ENCODE peak calls at places on chromosomes 13 and 19, in seven cellular contexts. Q, K, S, O, P, G and B are unnamed samples. For H3K4me1, the result is how much of the 10 kb centered on the place peaks cover.

GRCh38 chr19:21396893-21397572 is at the start of gene ZNF493:
- DNase-seq in O (peak), G (peak), K (peak), P (peak), Q (peak), S (peak), B (peak)

GRCh38 chr19:4425531-4425930 is 23.1 kb downstream of the CHAF1A start:
- DNase-seq in O (no peak), K (no peak), G (no peak), S (no peak), P (no peak), Q (no peak), B (no peak)

GRCh38 chr13:102040812-102041211 is 361.0 kb downstream of the FGF14 start:
- DNase-seq in O (no peak), S (no peak), Q (no peak), P (no peak), K (no peak), G (no peak), B (no peak)

GRCh38 chr13:24053505-24054251 is 106.8 kb upstream of the SPATA13 start:
- DNase-seq in S (no peak), P (no peak), O (no peak), G (no peak), K (peak), Q (peak), B (peak)

GRCh38 chr13:81874681-81875661 is 1534.0 kb upstream of the SPRY2 start:
- DNase-seq in G (no peak), Q (no peak), O (no peak), P (no peak), S (no peak), K (no peak), B (no peak)

GRCh38 chr19:49149652-49150105 is 5.5 kb downstream of the HRC start:
- DNase-seq in O (no peak), P (peak), G (no peak), S (peak), K (peak), Q (no peak), B (peak)

GRCh38 chr19:45800009-45800553 is 7.4 kb upstream of the DMWD start:
- DNase-seq in Q (no peak), G (no peak), P (no peak), O (no peak), S (no peak), K (no peak), B (no peak)

GRCh38 chr13:51781246-51782022 is 22.5 kb downstream of the DHRS12 start:
- DNase-seq in Q (no peak), K (peak), S (no peak), G (no peak), P (no peak), O (no peak), B (no peak)

GRCh38 chr19:34431681-34432402 is 3.7 kb downstream of the UBA2 start:
- DNase-seq in G (no peak), P (no peak), O (no peak), K (no peak), S (no peak), Q (no peak), B (no peak)

GRCh38 chr19:1262687-1263123 is 6.4 kb upstream of the CIRBP start:
- DNase-seq in S (peak), Q (no peak), G (no peak), P (no peak), K (no peak), O (no peak), B (peak)

GRCh38 chr19:35349614-35350521 is 2.2 kb downstream of the FFAR1 start:
- DNase-seq in G (peak), S (no peak), K (no peak), P (no peak), Q (no peak), O (no peak), B (no peak)

GRCh38 chr13:42418184-42418583 is 146.2 kb downstream of the AKAP11 start:
- DNase-seq in S (no peak), Q (no peak), K (no peak), O (no peak), P (no peak), G (no peak), B (no peak)

GRCh38 chr13:36736119-36736726 is 62.4 kb downstream of the SERTM1 start:
- DNase-seq in O (no peak), K (peak), G (no peak), Q (no peak), S (peak), P (no peak), B (peak)

GRCh38 chr19:48169585-48169973 is 565 bp downstream of the LIG1 start:
- DNase-seq in P (peak), S (peak), G (peak), K (peak), O (peak), Q (peak), B (peak)

GRCh38 chr13:51675385-51675784 is 91.1 kb downstream of the WDFY2 start:
- DNase-seq in O (no peak), Q (no peak), K (no peak), S (no peak), P (no peak), G (no peak), B (no peak)

GRCh38 chr19:2495130-2495641 is 19.3 kb downstream of the GADD45B start:
- DNase-seq in G (peak), P (peak), S (peak), Q (peak), K (no peak), O (peak), B (peak)

GRCh38 chr13:76812206-76812882 is 73.9 kb downstream of the KCTD12 start:
- DNase-seq in K (no peak), Q (no peak), G (no peak), P (peak), S (peak), O (no peak), B (no peak)

GRCh38 chr13:42272776-42273175 is 824 bp downstream of the AKAP11 start:
- DNase-seq in P (no peak), S (no peak), Q (no peak), O (no peak), G (no peak), K (no peak), B (no peak)

GRCh38 chr19:6564393-6564792 is 26.6 kb downstream of the CD70 start:
- DNase-seq in S (no peak), Q (no peak), O (no peak), K (no peak), P (no peak), G (no peak), B (no peak)

GRCh38 chr13:27168870-27169525 is 2.6 kb downstream of the USP12 start:
- DNase-seq in K (no peak), P (no peak), Q (no peak), O (no peak), G (no peak), S (no peak), B (no peak)

GRCh38 chr13:32153056-32153455 is 121.5 kb downstream of the FRY start:
- DNase-seq in P (no peak), G (no peak), S (no peak), K (no peak), O (no peak), Q (no peak), B (no peak)

GRCh38 chr19:5141926-5142724 is 173.2 kb downstream of the KDM4B start:
- DNase-seq in G (no peak), K (no peak), P (no peak), S (peak), Q (no peak), O (no peak), B (no peak)

GRCh38 chr13:113947321-113948033 is 26.4 kb downstream of the C13orf46 start:
- DNase-seq in G (no peak), O (peak), P (peak), Q (no peak), K (peak), S (peak), B (peak)

GRCh38 chr13:48511621-48512232 is 21.2 kb downstream of the RCBTB2 start:
- DNase-seq in G (no peak), P (no peak), S (no peak), Q (no peak), K (no peak), O (no peak), B (no peak)

GRCh38 chr19:2101417-2102335 is 5.0 kb downstream of the IZUMO4 start:
- DNase-seq in Q (no peak), S (no peak), G (no peak), O (no peak), P (no peak), K (no peak), B (no peak)

GRCh38 chr19:28297036-28297435 is 915.9 kb downstream of the UQCRFS1 start:
- DNase-seq in G (no peak), Q (no peak), K (no peak), S (no peak), O (no peak), P (no peak), B (no peak)

GRCh38 chr13:20908714-20909497 is 6.4 kb upstream of the XPO4 start:
- DNase-seq in O (no peak), Q (no peak), P (no peak), K (no peak), G (no peak), S (no peak), B (no peak)

GRCh38 chr13:33452873-33453558 is 167.5 kb upstream of the STARD13 start:
- DNase-seq in O (no peak), K (no peak), Q (no peak), S (no peak), P (no peak), G (no peak), B (peak)

GRCh38 chr13:91020635-91021034 is 326.9 kb upstream of the MIR17HG start:
- DNase-seq in K (no peak), S (no peak), O (no peak), Q (no peak), P (no peak), G (no peak), B (no peak)

GRCh38 chr13:89746554-89746953 is 1600.9 kb upstream of the MIR17HG start:
- DNase-seq in K (no peak), G (no peak), Q (no peak), O (no peak), P (no peak), S (no peak), B (no peak)

GRCh38 chr19:1063909-1064660 is 2.9 kb upstream of the ARHGAP45 start:
- DNase-seq in K (no peak), G (no peak), O (no peak), S (peak), Q (no peak), P (no peak), B (no peak)

GRCh38 chr13:59358014-59358413 is 805.7 kb downstream of the DIAPH3 start:
- DNase-seq in S (no peak), G (no peak), K (no peak), P (no peak), O (no peak), Q (no peak), B (no peak)

GRCh38 chr19:4971424-4971793 is 2.5 kb downstream of the KDM4B start:
- DNase-seq in P (peak), S (no peak), Q (no peak), G (peak), O (no peak), K (no peak), B (no peak)

GRCh38 chr19:58477130-58477529 is 978 bp downstream of the ZNF446 start:
- DNase-seq in Q (no peak), S (no peak), O (no peak), G (no peak), P (no peak), K (no peak), B (no peak)

GRCh38 chr19:18919086-18919894 is at the start of the genes COPE and DDX49:
- DNase-seq in S (peak), P (peak), G (peak), Q (peak), O (peak), K (peak), B (peak)
- H3K27ac ChIP-seq in S (peak), P (peak), G (peak), Q (peak), O (peak), K (peak), B (peak)

GRCh38 chr19:13087795-13088537 is 14.7 kb downstream of the LYL1 start:
- DNase-seq in S (no peak), P (no peak), G (no peak), K (no peak), O (no peak), Q (no peak), B (no peak)

GRCh38 chr19:13089857-13090507 is 12.7 kb downstream of the LYL1 start:
- DNase-seq in P (no peak), Q (no peak), O (no peak), G (no peak), K (no peak), S (no peak), B (no peak)

GRCh38 chr19:13087295-13087694 is 15.4 kb downstream of the LYL1 start:
- DNase-seq in P (no peak), S (no peak), G (no peak), K (no peak), Q (no peak), O (no peak), B (no peak)

GRCh38 chr19:13090511-13091231 is 12.0 kb downstream of the LYL1 start:
- DNase-seq in O (no peak), G (no peak), K (no peak), Q (no peak), P (no peak), S (no peak), B (no peak)

DNA sequence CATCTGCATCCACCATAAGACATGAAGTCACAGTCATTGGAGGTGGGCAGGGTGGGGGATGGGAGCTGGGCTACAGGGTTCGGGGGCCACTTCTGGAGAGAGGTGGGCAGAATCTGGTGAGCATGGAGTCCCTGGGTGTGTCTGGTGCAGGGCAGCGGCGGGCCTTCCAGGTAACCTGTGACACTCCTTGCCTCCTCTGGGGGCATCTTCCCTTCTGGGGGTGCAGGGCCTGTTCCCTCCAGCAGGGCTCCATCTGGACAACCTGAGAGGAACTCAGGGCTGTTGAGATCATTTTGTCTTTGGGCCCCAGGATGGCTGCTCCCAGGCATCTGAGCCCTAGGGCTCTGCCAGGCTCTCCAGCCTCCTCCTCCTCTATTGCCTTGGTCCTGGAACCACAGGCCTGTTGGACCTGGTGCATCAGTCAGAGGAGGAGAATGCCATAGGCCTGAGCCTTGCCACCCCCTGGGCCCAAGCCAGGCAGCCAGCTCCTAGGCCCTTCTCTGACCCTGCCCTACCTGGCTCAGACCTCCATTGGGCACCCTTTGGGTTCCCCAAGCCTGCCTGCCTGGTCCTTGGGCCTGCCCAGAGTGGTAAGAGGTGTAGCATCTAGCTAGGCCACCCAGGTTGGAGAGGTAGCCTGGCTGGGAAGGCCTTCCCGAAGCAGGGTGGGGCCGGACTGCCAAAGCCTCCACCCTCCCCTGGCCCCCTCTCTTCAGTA is 13.4 kb downstream of the LYL1 start:
- DNase-seq in O (no peak), S (no peak), P (no peak), G (no peak), Q (no peak), K (no peak), B (no peak)
- H3K4me1 ChIP-seq in O (under half), S (under half), P (half or more), G (under half), Q (under half), K (under half), B (under half)

DNA sequence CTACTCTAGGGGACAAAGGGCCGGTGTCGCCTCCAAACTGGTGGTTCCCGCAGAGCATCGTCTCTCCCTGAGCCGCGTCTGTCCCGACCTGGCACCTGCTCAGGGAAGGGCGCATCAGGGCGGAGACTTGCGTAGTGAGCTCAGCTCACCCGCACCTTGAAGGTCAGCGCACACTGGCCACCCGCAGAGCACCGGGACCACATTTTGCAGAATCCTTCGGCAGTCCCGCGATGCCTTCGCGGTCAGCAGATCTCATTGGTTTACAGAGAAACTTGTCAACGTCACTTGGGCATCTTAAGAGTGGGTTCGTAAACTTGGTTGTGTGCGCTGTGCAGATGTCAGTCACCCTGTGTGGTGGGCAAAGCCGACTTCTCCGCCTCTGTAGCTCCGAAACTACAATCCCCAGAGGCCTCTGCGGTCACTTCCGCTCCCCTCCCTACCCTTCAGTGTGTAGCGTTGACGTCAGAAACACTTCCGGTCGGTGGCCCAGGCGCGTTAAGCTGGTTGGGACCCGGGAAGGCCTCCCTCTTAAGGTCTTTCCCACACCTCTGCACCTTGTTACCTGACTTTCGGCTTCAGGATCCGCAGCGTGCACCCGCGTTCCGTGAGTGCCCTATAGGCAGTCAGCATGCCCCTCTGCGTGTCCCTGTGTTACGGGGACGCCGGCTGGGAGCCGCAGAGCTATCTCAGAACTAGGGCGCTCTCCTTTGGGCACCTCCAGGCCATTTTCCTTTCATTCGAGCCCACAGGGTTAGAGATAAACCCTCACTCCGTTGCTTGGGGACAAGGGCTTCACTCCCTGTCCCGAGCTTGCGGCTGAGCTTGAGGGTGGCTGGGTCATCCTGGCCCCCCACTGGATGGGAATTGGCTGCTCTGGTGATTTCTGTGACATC is 36.5 kb upstream of the ZNF527 start:
- DNase-seq in G (peak), Q (peak), K (no peak), O (peak), S (peak), P (peak), B (peak)
- H3K27ac ChIP-seq in G (peak), Q (peak), K (no peak), O (peak), S (peak), P (peak), B (peak)

DNA sequence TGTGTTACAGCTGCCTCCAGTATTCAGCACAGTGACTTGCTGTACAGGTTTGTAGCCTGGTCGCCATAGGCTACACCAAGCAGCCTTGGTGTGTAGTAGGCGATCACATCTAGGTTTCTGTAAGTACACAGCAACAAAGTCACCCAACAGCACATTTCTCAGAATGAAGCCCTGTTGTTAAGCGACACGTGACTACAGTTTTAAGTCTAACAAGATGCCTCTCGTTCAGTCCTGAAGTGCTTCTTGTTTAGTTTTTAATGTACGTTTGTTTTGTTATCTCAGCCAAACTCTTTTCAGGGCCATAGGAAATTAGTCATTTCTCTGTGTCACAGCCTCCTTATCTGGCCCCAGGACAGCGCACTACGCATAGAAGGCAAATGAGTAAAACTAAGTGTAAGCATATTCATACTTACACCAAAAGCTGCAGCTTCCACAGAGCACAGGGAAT is 50.0 kb upstream of the GPR183 start:
- DNase-seq in P (no peak), O (no peak), K (no peak), Q (no peak), G (no peak), S (no peak), B (no peak)
- H3K4me1 ChIP-seq in P (under half), O (under half), K (under half), Q (half or more), G (under half), S (under half), B (under half)

GRCh38 chr13:95228130-95228529 is 73.1 kb downstream of the ABCC4 start:
- DNase-seq in O (no peak), G (no peak), P (no peak), Q (no peak), K (no peak), S (no peak), B (no peak)
- H3K27ac ChIP-seq in O (no peak), G (no peak), P (no peak), Q (peak), K (no peak), S (no peak), B (no peak)

GRCh38 chr13:28421674-28422410 is 73.1 kb downstream of the FLT1 start:
- DNase-seq in P (no peak), S (no peak), K (no peak), O (no peak), Q (no peak), G (no peak), B (no peak)
- H3K4me1 ChIP-seq in P (under half), S (under half), K (under half), O (under half), Q (under half), G (under half), B (under half)

DNA sequence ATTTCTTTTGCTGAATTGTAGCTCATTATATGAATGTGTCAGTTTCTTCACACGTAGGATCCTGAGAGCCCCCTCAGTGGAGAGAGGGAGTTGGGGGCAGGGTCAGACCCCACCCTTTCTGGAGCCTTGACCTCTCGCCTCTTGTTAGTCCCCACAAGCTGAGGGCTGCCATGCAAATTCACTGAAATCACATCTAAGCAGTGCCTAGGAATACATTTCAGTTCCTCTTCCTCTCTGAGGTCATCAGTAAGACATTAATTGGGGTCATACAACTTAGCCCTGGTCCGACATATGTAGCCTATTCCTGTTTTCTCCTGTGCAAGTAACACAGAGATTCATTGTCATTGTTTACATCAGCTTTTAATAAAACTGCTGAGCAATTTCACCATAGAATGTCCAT is 30.0 kb downstream of the MYO9B start:
- DNase-seq in Q (no peak), G (no peak), S (no peak), P (no peak), K (no peak), O (no peak), B (no peak)
- H3K27ac ChIP-seq in Q (no peak), G (no peak), S (no peak), P (peak), K (no peak), O (peak), B (peak)